ENCODE peak calls at places on chromosomes 7 and 10, in nine cellular contexts. One of them, this sample, is unnamed.

GRCh38 chr10:96588601-96589419 is 2.0 kb upstream of the TM9SF3 start:
- DNase-seq in A549: no peak
- DNase-seq in memory B cell: no peak
- DNase-seq in NCI-H1105 treated with DMSO at 0.1 percent for 48 hours: no peak
- DNase-seq in activated naive CD4-positive, alpha-beta T cell: no peak
- DNase-seq in psoas muscle: no peak
- DNase-seq in foreskin keratinocyte: peak
- DNase-seq in CD8-positive, alpha-beta memory T cell: no peak
- DNase-seq in left ventricle myocardium inferior: no peak
- DNase-seq in this sample: no peak

GRCh38 chr10:126646101-126646500 is 24.4 kb downstream of the C10orf90 start:
- DNase-seq in A549: no peak
- DNase-seq in memory B cell: no peak
- DNase-seq in NCI-H1105 treated with DMSO at 0.1 percent for 48 hours: no peak
- DNase-seq in activated naive CD4-positive, alpha-beta T cell: no peak
- DNase-seq in psoas muscle: no peak
- DNase-seq in foreskin keratinocyte: peak
- DNase-seq in CD8-positive, alpha-beta memory T cell: no peak
- DNase-seq in left ventricle myocardium inferior: no peak
- DNase-seq in this sample: no peak

GRCh38 chr10:29896053-29896452 is 163.3 kb downstream of the JCAD start:
- DNase-seq in A549: no peak
- DNase-seq in memory B cell: no peak
- DNase-seq in NCI-H1105 treated with DMSO at 0.1 percent for 48 hours: no peak
- DNase-seq in activated naive CD4-positive, alpha-beta T cell: no peak
- DNase-seq in psoas muscle: no peak
- DNase-seq in foreskin keratinocyte: no peak
- DNase-seq in CD8-positive, alpha-beta memory T cell: no peak
- DNase-seq in left ventricle myocardium inferior: no peak
- DNase-seq in this sample: no peak

GRCh38 chr10:132774179-132774904 is 11.6 kb downstream of the NKX6-2 start:
- DNase-seq in A549: no peak
- DNase-seq in memory B cell: no peak
- DNase-seq in NCI-H1105 treated with DMSO at 0.1 percent for 48 hours: no peak
- DNase-seq in activated naive CD4-positive, alpha-beta T cell: no peak
- DNase-seq in psoas muscle: no peak
- DNase-seq in foreskin keratinocyte: no peak
- DNase-seq in CD8-positive, alpha-beta memory T cell: no peak
- DNase-seq in left ventricle myocardium inferior: no peak
- DNase-seq in this sample: no peak

GRCh38 chr7:78607099-78607498 is 808.5 kb downstream of the PHTF2 start:
- DNase-seq in A549: no peak
- DNase-seq in memory B cell: no peak
- DNase-seq in NCI-H1105 treated with DMSO at 0.1 percent for 48 hours: no peak
- DNase-seq in activated naive CD4-positive, alpha-beta T cell: no peak
- DNase-seq in psoas muscle: no peak
- DNase-seq in foreskin keratinocyte: no peak
- DNase-seq in CD8-positive, alpha-beta memory T cell: no peak
- DNase-seq in left ventricle myocardium inferior: no peak
- DNase-seq in this sample: peak

GRCh38 chr7:115940462-115941060 is 90.0 kb downstream of the TFEC start:
- DNase-seq in A549: no peak
- DNase-seq in memory B cell: no peak
- DNase-seq in NCI-H1105 treated with DMSO at 0.1 percent for 48 hours: no peak
- DNase-seq in activated naive CD4-positive, alpha-beta T cell: no peak
- DNase-seq in psoas muscle: no peak
- DNase-seq in foreskin keratinocyte: no peak
- DNase-seq in CD8-positive, alpha-beta memory T cell: no peak
- DNase-seq in left ventricle myocardium inferior: no peak
- DNase-seq in this sample: no peak

GRCh38 chr10:129883029-129883428 is 81.0 kb downstream of the EBF3 start:
- DNase-seq in A549: no peak
- DNase-seq in memory B cell: no peak
- DNase-seq in NCI-H1105 treated with DMSO at 0.1 percent for 48 hours: no peak
- DNase-seq in activated naive CD4-positive, alpha-beta T cell: no peak
- DNase-seq in psoas muscle: no peak
- DNase-seq in foreskin keratinocyte: no peak
- DNase-seq in CD8-positive, alpha-beta memory T cell: no peak
- DNase-seq in left ventricle myocardium inferior: no peak
- DNase-seq in this sample: no peak

GRCh38 chr10:100114460-100114859 is 32.8 kb upstream of the CPN1 start:
- DNase-seq in A549: no peak
- DNase-seq in memory B cell: no peak
- DNase-seq in NCI-H1105 treated with DMSO at 0.1 percent for 48 hours: no peak
- DNase-seq in activated naive CD4-positive, alpha-beta T cell: no peak
- DNase-seq in psoas muscle: no peak
- DNase-seq in foreskin keratinocyte: no peak
- DNase-seq in CD8-positive, alpha-beta memory T cell: no peak
- DNase-seq in left ventricle myocardium inferior: no peak
- DNase-seq in this sample: no peak

GRCh38 chr10:83724471-83725241 is 414.7 kb upstream of the GHITM start:
- DNase-seq in A549: no peak
- DNase-seq in memory B cell: no peak
- DNase-seq in NCI-H1105 treated with DMSO at 0.1 percent for 48 hours: no peak
- DNase-seq in activated naive CD4-positive, alpha-beta T cell: no peak
- DNase-seq in psoas muscle: no peak
- DNase-seq in foreskin keratinocyte: no peak
- DNase-seq in CD8-positive, alpha-beta memory T cell: no peak
- DNase-seq in left ventricle myocardium inferior: no peak
- DNase-seq in this sample: no peak

GRCh38 chr7:19899517-19899916 is 126.1 kb upstream of the TMEM196 start:
- DNase-seq in A549: peak
- DNase-seq in memory B cell: no peak
- DNase-seq in NCI-H1105 treated with DMSO at 0.1 percent for 48 hours: no peak
- DNase-seq in activated naive CD4-positive, alpha-beta T cell: no peak
- DNase-seq in psoas muscle: no peak
- DNase-seq in foreskin keratinocyte: no peak
- DNase-seq in CD8-positive, alpha-beta memory T cell: no peak
- DNase-seq in left ventricle myocardium inferior: no peak
- DNase-seq in this sample: peak

GRCh38 chr7:50739744-50740455 is 42.8 kb downstream of the GRB10 start:
- DNase-seq in A549: no peak
- DNase-seq in memory B cell: no peak
- DNase-seq in NCI-H1105 treated with DMSO at 0.1 percent for 48 hours: no peak
- DNase-seq in activated naive CD4-positive, alpha-beta T cell: peak
- DNase-seq in psoas muscle: no peak
- DNase-seq in foreskin keratinocyte: no peak
- DNase-seq in CD8-positive, alpha-beta memory T cell: peak
- DNase-seq in left ventricle myocardium inferior: no peak
- DNase-seq in this sample: no peak

GRCh38 chr10:112314822-112315474 is 31.7 kb downstream of the TECTB start:
- DNase-seq in A549: peak
- DNase-seq in memory B cell: peak
- DNase-seq in NCI-H1105 treated with DMSO at 0.1 percent for 48 hours: peak
- DNase-seq in activated naive CD4-positive, alpha-beta T cell: peak
- DNase-seq in psoas muscle: peak
- DNase-seq in foreskin keratinocyte: no peak
- DNase-seq in CD8-positive, alpha-beta memory T cell: peak
- DNase-seq in left ventricle myocardium inferior: peak
- DNase-seq in this sample: peak

GRCh38 chr7:43417455-43417854 is 165.5 kb upstream of the STK17A start:
- DNase-seq in A549: no peak
- DNase-seq in memory B cell: no peak
- DNase-seq in NCI-H1105 treated with DMSO at 0.1 percent for 48 hours: no peak
- DNase-seq in activated naive CD4-positive, alpha-beta T cell: no peak
- DNase-seq in psoas muscle: no peak
- DNase-seq in foreskin keratinocyte: no peak
- DNase-seq in CD8-positive, alpha-beta memory T cell: no peak
- DNase-seq in left ventricle myocardium inferior: no peak
- DNase-seq in this sample: no peak

GRCh38 chr10:72353028-72353962 is 1.4 kb downstream of the DNAJB12 start:
- DNase-seq in A549: peak
- DNase-seq in memory B cell: no peak
- DNase-seq in NCI-H1105 treated with DMSO at 0.1 percent for 48 hours: peak
- DNase-seq in activated naive CD4-positive, alpha-beta T cell: no peak
- DNase-seq in psoas muscle: no peak
- DNase-seq in foreskin keratinocyte: no peak
- DNase-seq in CD8-positive, alpha-beta memory T cell: no peak
- DNase-seq in left ventricle myocardium inferior: no peak
- DNase-seq in this sample: peak

This sample was measured in HT-29.